ENCODE peak calls at places on chromosome 20, in eight cellular contexts. O, F, C, Z, J, T, W and R are unnamed samples.

GRCh38 chr20:63979549-63980316 is at the start of gene SAMD10:
- DNase-seq in O (peak), F (peak), C (peak), Z (peak), J (no peak), T (peak), W (no peak), R (no peak)

GRCh38 chr20:57193094-57193493 is 73.3 kb downstream of the BMP7 start:
- DNase-seq in O (no peak), F (no peak), C (no peak), Z (no peak), J (peak), T (no peak), W (no peak), R (no peak)

GRCh38 chr20:37948956-37949355 is 46.0 kb downstream of the VSTM2L start:
- DNase-seq in O (peak), F (no peak), C (no peak), Z (no peak), J (no peak), T (no peak), W (no peak), R (no peak)

GRCh38 chr20:58087567-58087858 is 140.9 kb downstream of the ANKRD60 start:
- DNase-seq in O (no peak), F (no peak), C (no peak), Z (no peak), J (no peak), T (no peak), W (no peak), R (no peak)

GRCh38 chr20:6533321-6533720 is 234.2 kb upstream of the BMP2 start:
- DNase-seq in O (no peak), F (no peak), C (no peak), Z (no peak), J (no peak), T (no peak), W (peak), R (peak)

GRCh38 chr20:23156170-23156841 is 70.2 kb upstream of the CD93 start:
- DNase-seq in O (peak), F (peak), C (no peak), Z (no peak), J (no peak), T (no peak), W (peak), R (no peak)

GRCh38 chr20:13355386-13355785 is 134.3 kb downstream of the ISM1 start:
- DNase-seq in O (no peak), F (no peak), C (no peak), Z (no peak), J (no peak), T (no peak), W (no peak), R (no peak)

GRCh38 chr20:22701679-22702308 is 117.4 kb upstream of the FOXA2 start:
- DNase-seq in O (no peak), F (no peak), C (no peak), Z (no peak), J (no peak), T (no peak), W (no peak), R (no peak)

GRCh38 chr20:904146-904545 is 12.0 kb downstream of the ANGPT4 start:
- DNase-seq in O (no peak), F (no peak), C (no peak), Z (no peak), J (no peak), T (no peak), W (no peak), R (no peak)

GRCh38 chr20:34543457-34544056 is 15.0 kb upstream of the MAP1LC3A start:
- DNase-seq in O (no peak), F (no peak), C (no peak), Z (no peak), J (no peak), T (no peak), W (no peak), R (no peak)

GRCh38 chr20:45470262-45470931 is 844 bp downstream of the WFDC2 start:
- DNase-seq in O (peak), F (no peak), C (peak), Z (peak), J (no peak), T (peak), W (peak), R (no peak)

GRCh38 chr20:24118781-24119175 is 130.2 kb upstream of the GGTLC1 start:
- DNase-seq in O (no peak), F (peak), C (no peak), Z (no peak), J (no peak), T (no peak), W (no peak), R (no peak)

GRCh38 chr20:24992420-24993205 is at the start of gene APMAP:
- DNase-seq in O (peak), F (peak), C (peak), Z (peak), J (peak), T (peak), W (peak), R (no peak)

GRCh38 chr20:39269031-39269461 is 306.9 kb downstream of the DHX35 start:
- DNase-seq in O (no peak), F (peak), C (peak), Z (peak), J (no peak), T (no peak), W (peak), R (no peak)

GRCh38 chr20:34364013-34364382 is 925 bp downstream of the ITCH start:
- DNase-seq in O (peak), F (peak), C (peak), Z (no peak), J (no peak), T (no peak), W (peak), R (no peak)

GRCh38 chr20:23528867-23529431 is 38.0 kb downstream of the CST8 start:
- DNase-seq in O (no peak), F (peak), C (no peak), Z (no peak), J (no peak), T (no peak), W (no peak), R (peak)

GRCh38 chr20:11591965-11592364 is 325.7 kb upstream of the BTBD3 start:
- DNase-seq in O (no peak), F (no peak), C (no peak), Z (no peak), J (no peak), T (no peak), W (no peak), R (no peak)